ENCODE peak calls at places on chromosomes 13 and 19, in four cellular contexts. T is tibial nerve; N is A549; Y is CD4-positive, alpha-beta memory T cell. C is an unnamed sample.

GRCh38 chr13:24159362-24159761 is 1.2 kb upstream of the SPATA13 start:
- DNase-seq in Y (no peak), T (no peak), N (no peak), C (no peak)

GRCh38 chr19:15328312-15328711 is 4.0 kb downstream of the BRD4 start:
- DNase-seq in N (no peak), Y (no peak), T (no peak), C (no peak)

GRCh38 chr13:38777347-38778107 is 90.7 kb downstream of the FREM2 start:
- DNase-seq in N (no peak), Y (no peak), T (no peak), C (no peak)

GRCh38 chr19:54316746-54317107 is 3.8 kb upstream of the LILRA5 start:
- DNase-seq in Y (no peak), N (peak; percentile 48), T (no peak), C (no peak)

GRCh38 chr13:36746051-36746450 is 72.2 kb downstream of the SERTM1 start:
- DNase-seq in T (no peak), Y (no peak), N (no peak), C (no peak)

GRCh38 chr19:55075366-55075998 is at the start of gene EPS8L1:
- DNase-seq in Y (no peak), N (no peak), T (no peak), C (no peak)

GRCh38 chr13:48511621-48512232 is 21.2 kb downstream of the RCBTB2 start:
- DNase-seq in T (no peak), Y (no peak), N (no peak), C (no peak)

GRCh38 chr13:75365724-75366173 is 116.2 kb downstream of the TBC1D4 start:
- DNase-seq in Y (no peak), T (no peak), N (peak; percentile 21), C (no peak)

GRCh38 chr19:55189424-55189823 is 9.3 kb upstream of the SYT5 start:
- DNase-seq in T (no peak), Y (no peak), N (peak; percentile 99), C (no peak)

GRCh38 chr19:41302624-41303351 is 7.2 kb upstream of the CCDC97 start:
- DNase-seq in Y (peak; percentile 60), N (no peak), T (no peak), C (peak; percentile 77)
- H3K4me1 ChIP-seq in Y (peaks cover 100% of the 10 kb centered on the region), N (no peaks in the 10 kb centered on the region), T (peaks cover 28% of the 10 kb centered on the region), C (peaks cover 100% of the 10 kb centered on the region)

DNA sequence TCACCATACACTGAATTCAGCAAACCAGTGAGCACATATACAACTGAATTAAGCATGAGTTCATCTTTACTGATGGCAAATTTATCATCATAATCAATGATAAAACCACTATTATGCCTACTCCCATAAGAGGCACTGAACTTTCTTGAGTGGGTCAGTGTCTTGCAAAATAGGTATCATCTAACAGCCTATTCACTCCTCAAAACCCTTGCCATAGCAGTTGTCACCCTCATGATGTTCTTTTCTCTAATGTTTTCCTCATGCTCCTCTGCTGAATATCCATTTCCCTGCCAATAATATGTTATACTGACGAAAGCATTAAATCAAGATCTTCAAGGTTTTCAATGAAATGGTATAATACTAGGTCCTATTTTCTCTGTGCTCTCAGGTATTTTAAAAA is 5.6 kb downstream of the ARGLU1 start:
- DNase-seq in T (no peak), N (no peak), Y (no peak), C (no peak)
- H3K4me3 ChIP-seq in T (no peak overlapping the region), N (no peak overlapping the region), Y (no peak overlapping the region), C (no peak overlapping the region)

GRCh38 chr19:30812099-30812684 is 440.0 kb downstream of the ZNF536 start:
- DNase-seq in Y (no peak), N (no peak), T (no peak), C (no peak)

GRCh38 chr19:30811397-30812098 is 439.4 kb downstream of the ZNF536 start:
- DNase-seq in N (no peak), Y (no peak), T (no peak), C (no peak)

GRCh38 chr19:30802424-30803013 is 430.3 kb downstream of the ZNF536 start:
- DNase-seq in N (no peak), T (no peak), Y (no peak), C (no peak)

GRCh38 chr19:30807263-30807662 is 435.1 kb downstream of the ZNF536 start:
- DNase-seq in N (no peak), Y (no peak), T (no peak), C (no peak)
- H3K4me1 ChIP-seq in N (no peaks in the 10 kb centered on the region), Y (no peaks in the 10 kb centered on the region), T (no peaks in the 10 kb centered on the region), C (no peaks in the 10 kb centered on the region)

GRCh38 chr13:30656178-30656577 is 38.5 kb downstream of the USPL1 start:
- DNase-seq in Y (no peak), N (no peak), T (no peak), C (no peak)

GRCh38 chr13:30660796-30661195 is 43.1 kb downstream of the USPL1 start:
- DNase-seq in T (no peak), Y (no peak), N (no peak), C (no peak)

GRCh38 chr13:30664689-30665088 is 47.0 kb downstream of the USPL1 start:
- DNase-seq in Y (no peak), N (no peak), T (no peak), C (no peak)

GRCh38 chr13:30654430-30654829 is 36.7 kb downstream of the USPL1 start:
- DNase-seq in Y (peak; percentile 49), T (no peak), N (no peak), C (no peak)

GRCh38 chr13:30659980-30660379 is 42.3 kb downstream of the USPL1 start:
- DNase-seq in T (no peak), N (no peak), Y (no peak), C (no peak)
- H3K4me3 ChIP-seq in T (no peak overlapping the region), N (no peak overlapping the region), Y (no peak overlapping the region), C (no peak overlapping the region)

DNA sequence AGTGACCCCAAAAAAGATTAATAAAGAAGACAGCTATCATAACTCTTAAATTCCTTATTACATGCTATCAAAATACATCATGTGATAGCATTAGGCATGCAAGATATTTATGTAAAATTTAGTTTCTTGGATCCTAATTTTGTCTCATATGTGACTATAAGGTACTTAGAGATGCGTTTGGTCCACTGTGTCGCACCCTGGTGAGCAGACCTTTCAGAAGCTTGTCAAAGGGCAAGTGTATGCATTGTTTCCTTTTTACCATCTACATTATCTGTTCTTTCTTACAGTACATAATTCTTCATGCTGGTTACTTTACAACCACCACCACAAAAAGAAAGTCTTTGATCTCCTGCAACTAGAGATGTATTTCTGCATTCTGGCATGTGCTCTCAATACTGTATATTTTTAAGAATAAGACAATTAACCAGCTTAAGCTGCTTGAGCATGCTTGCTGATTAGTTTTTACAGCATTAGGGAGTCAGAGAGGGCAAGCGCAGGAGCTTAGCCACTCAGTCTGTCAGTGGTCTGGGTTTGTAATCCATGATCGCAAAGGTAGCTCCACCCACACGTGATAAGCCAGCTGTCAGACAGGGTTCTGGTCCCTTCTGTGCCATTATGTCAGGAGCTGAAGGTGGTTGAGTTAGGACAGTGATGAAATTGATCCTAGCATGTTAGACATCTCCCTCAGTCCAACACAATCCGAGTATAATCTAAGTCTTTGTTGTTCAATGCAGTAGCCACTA is 500.9 kb downstream of the MYO16 start:
- DNase-seq in T (no peak), Y (no peak), N (no peak), C (no peak)
- H3K4me1 ChIP-seq in T (no peaks in the 10 kb centered on the region), Y (no peaks in the 10 kb centered on the region), N (no peaks in the 10 kb centered on the region), C (no peaks in the 10 kb centered on the region)